ENCODE peak calls at places on chromosomes 1 and 21, in six cellular contexts. O is anterior cingulate cortex; M is COR-L47; G is NCI-H146; R is MCF 10A; W is stimulated activated CD8-positive, alpha-beta memory T cell treated with anti-CD3 and anti-CD28 coated beads, Interleukin-2, amount 100 ng/mL, for 1 hour. Y is an unnamed sample.

GRCh38 chr1:211469938-211470529 is 21.9 kb downstream of the RD3 start:
- DNase-seq in G (peak), W (peak), R (peak), O (peak), M (peak), Y (peak)

GRCh38 chr1:160048335-160048734 is 16.5 kb upstream of the PIGM start:
- DNase-seq in W (no peak), G (no peak), M (no peak), O (no peak), R (no peak), Y (no peak)

GRCh38 chr1:235721982-235722381 is 72.4 kb upstream of the GNG4 start:
- DNase-seq in W (no peak), R (no peak), M (no peak), O (no peak), G (no peak), Y (no peak)

GRCh38 chr21:37503848-37504467 is 137.4 kb downstream of the DYRK1A start:
- DNase-seq in W (no peak), O (no peak), R (no peak), M (no peak), G (no peak), Y (no peak)

GRCh38 chr1:66350001-66350547 is 183.9 kb upstream of the SGIP1 start:
- DNase-seq in M (no peak), O (no peak), R (no peak), G (no peak), W (no peak), Y (no peak)

GRCh38 chr1:81044708-81045107 is 756.0 kb upstream of the ADGRL2 start:
- DNase-seq in O (no peak), W (no peak), M (no peak), G (no peak), R (peak), Y (no peak)

GRCh38 chr1:77308889-77309621 is 27.2 kb downstream of the AK5 start:
- DNase-seq in R (no peak), W (no peak), O (no peak), M (no peak), G (no peak), Y (no peak)

GRCh38 chr1:163824006-163824405 is 502.3 kb downstream of the NUF2 start:
- DNase-seq in M (no peak), R (peak), W (no peak), G (no peak), O (no peak), Y (peak)

GRCh38 chr1:20301463-20302092 is 10.9 kb downstream of the VWA5B1 start:
- DNase-seq in R (no peak), W (no peak), M (no peak), G (no peak), O (no peak), Y (no peak)

GRCh38 chr1:65423884-65424655 is 3.6 kb downstream of the LEPR start:
- DNase-seq in R (peak), O (no peak), W (no peak), M (no peak), G (no peak), Y (no peak)

GRCh38 chr21:45748593-45748992 is 105.1 kb downstream of the PCBP3 start:
- DNase-seq in R (no peak), O (no peak), M (no peak), W (no peak), G (no peak), Y (no peak)

Y was measured in dorsolateral prefrontal cortex.